ENCODE peak calls at places on chromosome 1, in nine cellular contexts. A is thoracic aorta; B is cardiac muscle cell; P is GM06990; Z is cardiac fibroblast; L is IMR-90; H is lower leg skin; X is ovary; W is CD8-positive, alpha-beta T cell. C is an unnamed sample.

GRCh38 chr1:7223334-7224080 is 438.3 kb downstream of the CAMTA1 start:
- DNase-seq in H (no peak), P (no peak), Z (peak), B (peak), W (no peak), X (no peak), A (no peak), L (peak), C (no peak)

GRCh38 chr1:25738507-25738906 is 61.5 kb upstream of the SELENON start:
- DNase-seq in L (no peak), A (no peak), B (no peak), X (no peak), H (no peak), W (no peak), P (no peak), Z (no peak), C (no peak)

GRCh38 chr1:39540504-39541031 is 36.0 kb downstream of the PABPC4 start:
- DNase-seq in A (peak), P (no peak), W (no peak), L (peak), H (peak), Z (peak), B (peak), X (peak), C (no peak)

GRCh38 chr1:37051386-37051785 is 17.1 kb upstream of the GRIK3 start:
- DNase-seq in P (no peak), B (no peak), L (no peak), H (no peak), X (no peak), A (no peak), Z (no peak), W (no peak), C (no peak)

GRCh38 chr1:118982281-118982680 is 5.9 kb downstream of the TBX15 start:
- DNase-seq in W (no peak), H (no peak), X (no peak), A (no peak), P (no peak), B (no peak), L (no peak), Z (no peak), C (no peak)

GRCh38 chr1:74356493-74356892 is 121.3 kb downstream of the TNNI3K start:
- DNase-seq in Z (no peak), L (peak), B (no peak), A (no peak), P (no peak), X (no peak), H (no peak), W (no peak), C (no peak)

GRCh38 chr1:15957221-15958090 is 18.4 kb downstream of the ZBTB17 start:
- DNase-seq in B (no peak), L (no peak), P (no peak), A (no peak), H (no peak), X (no peak), W (no peak), Z (no peak), C (no peak)

GRCh38 chr1:229270547-229271447 is at the start of gene RAB4A:
- DNase-seq in B (peak), X (peak), P (peak), H (peak), W (peak), A (peak), L (peak), Z (peak), C (peak)

GRCh38 chr1:111110197-111110899 is 29.5 kb downstream of the DRAM2 start:
- DNase-seq in H (no peak), P (no peak), W (no peak), B (peak), L (peak), Z (peak), A (no peak), X (no peak), C (no peak)

GRCh38 chr1:160410412-160411005 is 10.1 kb downstream of the VANGL2 start:
- DNase-seq in A (no peak), Z (no peak), L (no peak), W (no peak), X (no peak), B (peak), H (no peak), P (no peak), C (no peak)

GRCh38 chr1:188062456-188062855 is 1233.7 kb downstream of the PLA2G4A start:
- DNase-seq in X (no peak), A (no peak), H (no peak), W (no peak), L (peak), Z (peak), B (peak), P (no peak), C (no peak)

GRCh38 chr1:207748737-207749528 is 2.9 kb upstream of the CD46 start:
- DNase-seq in X (no peak), W (no peak), L (no peak), P (no peak), B (no peak), H (no peak), Z (no peak), A (no peak), C (no peak)

GRCh38 chr1:13892671-13893325 is 192.8 kb downstream of the PRDM2 start:
- DNase-seq in L (no peak), H (no peak), X (peak), B (peak), A (no peak), Z (no peak), P (no peak), W (no peak), C (no peak)

GRCh38 chr1:65343286-65343685 is 33.9 kb downstream of the DNAJC6 start:
- DNase-seq in H (no peak), B (peak), L (peak), W (no peak), X (no peak), P (no peak), Z (peak), A (no peak), C (no peak)

GRCh38 chr1:21124846-21125245 is 51.9 kb downstream of the EIF4G3 start:
- DNase-seq in L (peak), Z (peak), B (peak), H (no peak), W (no peak), P (no peak), A (no peak), X (no peak), C (no peak)

GRCh38 chr1:87684786-87685185 is 356.1 kb downstream of the LMO4 start:
- DNase-seq in H (no peak), L (peak), X (no peak), Z (peak), P (no peak), W (no peak), A (no peak), B (peak), C (no peak)

GRCh38 chr1:87403047-87403820 is 74.6 kb downstream of the LMO4 start:
- DNase-seq in L (no peak), A (no peak), B (no peak), H (no peak), P (no peak), W (no peak), X (no peak), Z (no peak), C (no peak)

DNA sequence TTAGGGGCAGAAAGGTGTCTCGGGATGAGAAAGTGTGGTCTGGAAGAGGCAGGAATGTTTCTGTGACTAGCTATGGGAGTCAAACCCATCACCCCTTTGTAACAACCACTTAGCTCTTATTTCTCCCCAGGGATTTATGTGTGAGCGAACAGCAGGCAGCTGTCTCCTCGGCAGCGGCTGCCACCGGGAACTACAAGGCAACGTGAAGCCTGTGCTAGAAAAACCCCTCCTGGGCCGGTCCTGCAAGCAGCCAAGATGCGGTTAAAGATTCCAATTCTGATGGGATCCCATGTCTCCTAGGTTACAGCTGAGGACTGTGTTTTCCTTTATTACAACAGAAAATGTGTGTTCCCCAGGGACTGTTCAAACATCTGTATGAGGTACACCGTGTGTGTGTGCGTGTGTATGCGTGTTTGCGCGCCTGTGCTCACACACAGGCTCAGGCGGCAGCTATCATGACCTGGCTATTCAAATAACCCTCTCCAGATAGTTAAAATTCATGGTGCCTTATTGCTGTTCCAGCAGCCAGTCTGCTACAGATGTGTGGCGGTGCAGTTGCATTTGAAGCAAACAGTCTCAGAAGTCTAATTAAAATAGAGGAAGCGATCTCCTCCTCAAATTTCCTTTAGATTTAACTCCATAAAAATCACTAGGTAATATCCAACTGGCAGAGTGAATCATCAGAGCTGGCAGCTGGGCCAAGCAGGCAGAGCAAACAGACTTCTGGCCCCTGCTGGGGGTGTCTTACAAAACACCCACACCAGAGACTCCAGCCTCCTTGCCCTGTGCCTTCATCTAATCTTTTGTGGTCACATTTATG is 68.0 kb downstream of the LMX1A start:
- DNase-seq in A (no peak), L (no peak), H (no peak), W (no peak), P (no peak), Z (no peak), B (peak), X (no peak), C (no peak)
- TF ChIP-seq CTCF in A (no peak), L (no peak), H (no peak), W (no peak), P (no peak), Z (no peak), B (no peak), X (no peak), C (no peak)

GRCh38 chr1:1059494-1060280 is 14.4 kb downstream of the RNF223 start:
- DNase-seq in L (peak), A (peak), X (peak), W (peak), H (peak), Z (peak), B (peak), P (peak), C (no peak)
- TF ChIP-seq CTCF in L (no peak), A (no peak), X (no peak), W (no peak), H (no peak), Z (no peak), B (no peak), P (no peak), C (no peak)

GRCh38 chr1:156813750-156814570 is 2.7 kb downstream of the SH2D2A start:
- DNase-seq in W (peak), Z (peak), L (peak), H (peak), P (peak), B (peak), A (no peak), X (peak), C (no peak)

GRCh38 chr1:156813298-156813697 is 3.4 kb downstream of the SH2D2A start:
- DNase-seq in Z (no peak), W (no peak), P (no peak), H (no peak), L (no peak), X (no peak), A (no peak), B (peak), C (no peak)

GRCh38 chr1:156811171-156811570 is 5.5 kb downstream of the SH2D2A start:
- DNase-seq in X (no peak), L (no peak), Z (no peak), B (peak), W (no peak), P (no peak), H (no peak), A (no peak), C (no peak)

GRCh38 chr1:156814571-156815260 is 1.9 kb downstream of the SH2D2A start:
- DNase-seq in L (no peak), P (no peak), B (no peak), X (no peak), A (no peak), W (no peak), Z (no peak), H (no peak), C (no peak)

GRCh38 chr1:156812293-156812990 is 4.2 kb downstream of the SH2D2A start:
- DNase-seq in H (no peak), B (no peak), W (no peak), A (no peak), P (no peak), Z (peak), X (no peak), L (no peak), C (no peak)
- TF ChIP-seq CTCF in H (no peak), B (no peak), W (no peak), A (no peak), P (no peak), Z (no peak), X (no peak), L (no peak), C (no peak)

DNA sequence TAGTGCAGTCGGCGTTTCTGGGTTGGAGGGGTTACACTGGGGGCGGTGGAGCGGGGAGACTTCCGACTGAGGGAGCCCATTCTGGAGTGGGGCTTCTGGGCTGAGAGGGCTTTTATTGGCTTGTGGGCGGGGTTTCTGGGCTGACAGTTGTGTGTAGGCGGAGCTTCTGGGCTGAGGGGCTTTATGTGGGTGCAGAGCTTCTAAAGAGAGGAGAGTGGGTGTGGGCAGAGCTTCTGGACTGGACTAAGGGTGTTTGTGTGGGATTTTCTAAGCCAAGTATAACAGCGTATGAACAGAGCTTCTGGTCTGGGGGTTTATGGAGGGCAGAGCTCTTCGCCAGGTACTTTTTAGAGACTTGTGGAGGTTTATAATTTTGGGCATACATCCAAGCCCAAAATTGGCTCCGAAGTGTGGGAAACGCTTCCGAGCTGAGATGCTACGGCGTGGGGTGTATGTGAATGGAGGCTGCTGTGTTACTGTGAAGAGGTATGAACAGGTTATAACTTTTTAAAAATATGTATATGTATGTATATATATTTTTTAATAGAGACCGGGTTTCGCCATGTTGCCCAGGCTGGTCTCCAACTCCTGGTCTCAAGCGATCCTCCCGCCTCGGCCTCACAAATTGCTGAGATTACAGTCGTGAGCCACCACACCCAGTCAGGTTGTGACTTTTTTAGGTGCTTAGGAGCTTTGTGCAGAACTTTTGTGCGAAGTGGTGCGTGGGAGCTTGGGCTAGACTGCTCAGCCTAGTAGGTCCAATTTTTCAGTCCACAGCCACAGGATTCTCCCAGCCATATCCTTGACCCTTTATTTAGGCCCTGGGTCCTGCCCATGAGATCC is 869 bp downstream of the TMEM39B start:
- DNase-seq in B (no peak), P (no peak), H (no peak), L (no peak), W (no peak), A (no peak), Z (no peak), X (no peak), C (no peak)
- TF ChIP-seq CTCF in B (peak), P (peak), H (no peak), L (no peak), W (no peak), A (no peak), Z (peak), X (no peak), C (peak)

GRCh38 chr1:222713091-222714012 is 988 bp downstream of the BROX start:
- DNase-seq in W (peak), A (peak), P (peak), L (peak), B (peak), X (peak), Z (peak), H (peak), C (peak)
- TF ChIP-seq CTCF in W (no peak), A (no peak), P (no peak), L (no peak), B (no peak), X (no peak), Z (no peak), H (no peak), C (no peak)

DNA sequence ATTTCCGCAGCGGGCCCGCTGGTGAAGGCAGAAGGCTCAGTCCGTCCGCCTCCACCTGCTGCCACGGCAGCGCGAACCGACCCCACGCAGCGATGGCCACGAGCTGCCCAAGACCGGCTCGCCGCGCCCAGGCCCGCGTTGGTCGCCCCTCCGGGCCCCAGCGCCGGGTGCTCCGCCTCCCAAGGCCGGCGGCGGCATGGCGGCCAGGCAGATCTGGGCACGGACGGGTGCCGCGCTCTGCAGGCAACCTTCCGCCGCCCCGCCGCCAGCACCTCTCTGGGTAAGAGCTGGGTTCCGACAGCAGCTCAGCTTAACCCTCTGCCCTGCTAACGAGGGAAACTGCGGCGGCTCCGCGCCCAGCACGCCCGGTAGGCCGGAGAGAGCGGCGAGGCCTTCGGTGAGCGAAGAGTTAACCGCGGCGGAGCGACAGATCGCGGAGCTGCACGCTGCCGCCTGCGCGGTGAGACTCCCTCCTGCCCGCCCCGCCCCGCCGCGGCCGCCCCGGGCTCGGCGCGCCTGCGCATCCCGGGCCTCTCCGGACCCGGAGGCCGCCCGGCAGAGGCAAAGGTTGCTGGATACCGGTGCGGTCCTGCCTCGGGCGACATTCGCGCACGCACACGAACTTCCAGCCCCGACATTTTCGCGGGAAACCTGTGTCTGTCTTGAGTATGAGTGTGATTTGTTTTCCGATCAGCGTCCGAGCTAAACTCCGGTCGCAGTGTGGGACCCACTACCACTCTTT is at the start of gene C1orf53:
- DNase-seq in L (peak), P (peak), H (peak), B (peak), A (no peak), W (peak), X (peak), Z (peak), C (no peak)
- TF ChIP-seq CTCF in L (no peak), P (no peak), H (no peak), B (no peak), A (peak), W (no peak), X (peak), Z (no peak), C (peak)